ENCODE peak calls at places on chromosomes 1 and 21, in seven cellular contexts. C, M, G, I, Q, R and W are unnamed samples.

GRCh38 chr1:224053456-224053855 is 60.5 kb upstream of the FBXO28 start:
- DNase-seq in C (no peak), M (no peak), G (no peak), I (no peak), Q (no peak), R (no peak), W (no peak)

GRCh38 chr1:72845342-72845741 is 563.0 kb upstream of the NEGR1 start:
- DNase-seq in C (peak; percentile 14), M (no peak), G (peak; percentile 43), I (peak; percentile 61), Q (no peak), R (peak; percentile 1), W (no peak)

GRCh38 chr1:246782120-246782900 is 58.1 kb downstream of the SCCPDH start:
- DNase-seq in C (peak; percentile 28), M (no peak), G (no peak), I (no peak), Q (no peak), R (peak; percentile 82), W (peak; percentile 57)

GRCh38 chr1:208201241-208201640 is 42.9 kb downstream of the PLXNA2 start:
- DNase-seq in C (no peak), M (no peak), G (no peak), I (peak; percentile 87), Q (no peak), R (peak; percentile 98), W (peak; percentile 80)

GRCh38 chr1:36179220-36179600 is 23.2 kb downstream of the MAP7D1 start:
- DNase-seq in C (no peak), M (no peak), G (no peak), I (no peak), Q (no peak), R (no peak), W (no peak)

GRCh38 chr1:206971029-206971655 is 882 bp upstream of the FCAMR start:
- DNase-seq in C (no peak), M (no peak), G (no peak), I (no peak), Q (no peak), R (no peak), W (no peak)

GRCh38 chr1:51234721-51235425 is 1.2 kb upstream of the RNF11 start:
- DNase-seq in C (peak; percentile 94), M (peak; percentile 27), G (peak; percentile 18), I (no peak), Q (peak; percentile 54), R (peak; percentile 60), W (peak; percentile 75)

GRCh38 chr1:241715956-241716355 is 63.9 kb downstream of the WDR64 start:
- DNase-seq in C (no peak), M (no peak), G (no peak), I (no peak), Q (no peak), R (no peak), W (no peak)

GRCh38 chr1:30982937-30983336 is 74.4 kb upstream of the SDC3 start:
- DNase-seq in C (no peak), M (no peak), G (no peak), I (no peak), Q (no peak), R (no peak), W (no peak)

GRCh38 chr1:33425900-33426299 is 5.0 kb downstream of the PHC2 start:
- DNase-seq in C (no peak), M (no peak), G (no peak), I (no peak), Q (no peak), R (no peak), W (no peak)

GRCh38 chr1:54371038-54371935 is 34.9 kb downstream of the SSBP3 start:
- DNase-seq in C (peak; percentile 43), M (no peak), G (no peak), I (no peak), Q (no peak), R (no peak), W (no peak)

GRCh38 chr21:27513825-27514224 is 546.9 kb upstream of the ADAMTS5 start:
- DNase-seq in C (no peak), M (no peak), G (no peak), I (no peak), Q (no peak), R (no peak), W (no peak)

GRCh38 chr1:225446298-225446941 is 18.6 kb upstream of the LBR start:
- DNase-seq in C (no peak), M (no peak), G (no peak), I (no peak), Q (no peak), R (no peak), W (no peak)

GRCh38 chr1:153696741-153697140 is 18.3 kb downstream of the NPR1 start:
- DNase-seq in C (no peak), M (no peak), G (no peak), I (no peak), Q (no peak), R (no peak), W (no peak)

GRCh38 chr1:161427733-161428516 is 60.2 kb upstream of the CFAP126 start:
- DNase-seq in C (no peak), M (no peak), G (peak; percentile 37), I (peak; percentile 60), Q (peak; percentile 37), R (peak; percentile 59), W (no peak)

GRCh38 chr21:43740497-43741156 is 21.7 kb downstream of the PDXK start:
- DNase-seq in C (no peak), M (no peak), G (peak; percentile 77), I (peak; percentile 85), Q (no peak), R (no peak), W (no peak)

GRCh38 chr1:217881131-217881543 is 250.0 kb downstream of the SPATA17 start:
- DNase-seq in C (no peak), M (no peak), G (no peak), I (no peak), Q (no peak), R (no peak), W (no peak)

GRCh38 chr1:206890125-206890637 is 7.1 kb upstream of the IL24 start:
- DNase-seq in C (no peak), M (no peak), G (no peak), I (no peak), Q (no peak), R (no peak), W (no peak)

GRCh38 chr1:193185861-193186714 is at the start of gene B3GALT2:
- DNase-seq in C (peak; percentile 94), M (peak; percentile 26), G (no peak), I (no peak), Q (no peak), R (peak; percentile 48), W (peak; percentile 53)